ENCODE peak calls at places on chromosomes 16 and 17, in ten cellular contexts. D is right lobe of liver; N is lung; M is nephron progenitor cell; W is A673; B is CD4-positive, alpha-beta T cell; K is natural killer cell; J is foreskin keratinocyte; F is MCF 10A; O is endothelial cell. I is an unnamed sample.

GRCh38 chr17:61314368-61315078 is 85.1 kb upstream of the TBX2 start:
- DNase-seq in N (peak; percentile 49), B (no peak), W (no peak), D (no peak), K (no peak), F (peak; percentile 43), J (peak; percentile 46), O (no peak), M (no peak), I (no peak)

GRCh38 chr17:74919440-74920305 is 3.4 kb downstream of the USH1G start:
- DNase-seq in M (peak; percentile 43), B (no peak), D (no peak), J (no peak), K (no peak), W (no peak), F (no peak), N (no peak), O (peak; percentile 40), I (no peak)

GRCh38 chr17:17826340-17826708 is 10.5 kb downstream of the SREBF1 start:
- DNase-seq in W (no peak), M (no peak), K (no peak), J (no peak), N (no peak), O (no peak), F (no peak), B (no peak), D (no peak), I (no peak)

GRCh38 chr17:55814377-55814776 is 63.5 kb downstream of the PCTP start:
- DNase-seq in O (no peak), K (no peak), B (no peak), N (no peak), J (no peak), D (peak; percentile 65), F (peak; percentile 56), M (no peak), W (no peak), I (no peak)

GRCh38 chr16:87816507-87817100 is 50.8 kb upstream of the KLHDC4 start:
- DNase-seq in F (no peak), D (no peak), O (no peak), W (no peak), J (no peak), B (no peak), M (no peak), N (no peak), K (no peak), I (no peak)

GRCh38 chr16:11585460-11586374 is 1.0 kb downstream of the LITAF start:
- DNase-seq in N (no peak), B (peak; percentile 22), K (peak; percentile 48), D (peak; percentile 68), O (no peak), M (no peak), J (no peak), W (no peak), F (peak; percentile 34), I (no peak)

GRCh38 chr17:80877829-80878303 is 113.8 kb upstream of the CHMP6 start:
- DNase-seq in B (no peak), J (no peak), F (no peak), K (no peak), D (no peak), M (no peak), N (no peak), O (no peak), W (no peak), I (no peak)

GRCh38 chr16:57245472-57246113 is 534 bp downstream of the ARL2BP start:
- DNase-seq in K (no peak), F (no peak), N (peak; percentile 54), M (no peak), J (no peak), W (no peak), O (peak; percentile 18), B (no peak), D (peak; percentile 76), I (no peak)

GRCh38 chr17:21202512-21202911 is 11.4 kb downstream of the TMEM11 start:
- DNase-seq in F (no peak), M (no peak), B (no peak), K (no peak), W (no peak), O (no peak), N (no peak), D (no peak), J (no peak), I (no peak)

GRCh38 chr17:76461765-76462555 is 5.4 kb upstream of the AANAT start:
- DNase-seq in B (no peak), N (no peak), M (no peak), O (no peak), K (no peak), F (no peak), J (no peak), W (no peak), D (no peak), I (no peak)

GRCh38 chr17:73706428-73706827 is 62.2 kb upstream of the SDK2 start:
- DNase-seq in K (no peak), F (no peak), D (no peak), B (no peak), M (no peak), N (no peak), O (no peak), W (no peak), J (no peak), I (no peak)

DNA sequence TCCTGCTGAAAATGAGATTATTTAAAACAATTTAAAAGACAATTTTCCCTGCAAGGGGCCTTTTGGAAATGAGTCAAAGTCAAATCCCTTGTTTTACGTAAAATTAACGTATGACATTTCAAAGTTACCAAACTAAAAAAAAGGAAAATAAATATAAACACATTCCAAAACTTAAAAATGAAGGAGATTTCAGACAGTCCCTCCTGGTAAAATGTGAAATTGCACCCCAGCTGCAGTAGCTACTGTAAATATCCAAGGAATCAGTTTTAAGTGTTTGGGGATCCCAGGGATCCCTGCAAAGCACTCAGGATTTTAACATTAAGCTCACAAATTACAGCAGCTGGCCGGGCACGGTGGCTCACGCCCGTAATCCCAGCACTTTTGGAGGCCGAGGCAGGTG is 63.3 kb downstream of the NXN start:
- DNase-seq in F (no peak), K (no peak), N (no peak), W (no peak), M (no peak), B (no peak), O (no peak), D (no peak), J (no peak), I (no peak)
- TF ChIP-seq CTCF in F (peak; percentile 13), K (no peak), N (no peak), W (no peak), M (no peak), B (no peak), O (peak; percentile 37), D (no peak), J (peak; percentile 43), I (peak; percentile 31)

DNA sequence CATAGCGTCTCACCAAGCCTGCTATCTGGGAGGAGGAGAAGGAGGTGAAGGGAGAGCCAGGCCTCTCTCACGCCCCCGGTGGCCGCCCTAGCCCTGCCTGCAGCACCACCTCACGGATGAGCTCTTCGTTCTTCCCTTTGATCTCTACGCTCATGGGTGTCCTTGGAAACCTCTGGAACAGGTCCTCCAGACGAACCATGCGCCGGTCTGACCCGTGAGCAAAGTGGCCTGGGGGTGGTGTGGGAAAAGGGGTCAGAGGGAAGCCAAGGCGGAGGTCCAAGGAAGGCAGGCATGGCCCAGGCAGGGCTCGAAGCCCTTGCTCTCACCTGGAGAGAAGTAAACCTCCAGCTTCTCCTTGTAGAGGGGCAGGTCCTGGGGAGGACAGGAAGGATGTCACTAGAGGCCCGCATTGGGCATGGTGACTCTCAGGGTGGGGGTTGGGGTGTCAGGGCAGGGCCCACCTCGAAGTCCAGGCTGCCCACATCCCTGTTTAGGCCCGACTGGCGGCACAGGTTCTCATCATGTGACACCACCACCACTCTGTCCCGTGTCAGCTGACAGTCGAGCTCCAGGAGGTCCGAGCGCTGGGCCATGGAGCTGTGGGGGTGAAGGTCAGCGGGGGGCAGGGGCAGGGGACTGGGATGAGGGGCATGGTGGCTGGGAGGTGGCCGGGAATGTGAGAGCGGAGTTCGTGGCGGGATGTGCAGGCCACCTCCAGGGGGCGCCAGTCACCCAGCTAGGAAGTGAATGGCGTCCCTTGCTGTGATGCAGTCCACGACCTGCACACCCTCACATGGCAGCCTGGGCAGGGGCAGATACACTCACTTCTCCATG is 923 bp downstream of the GDPD3 start:
- DNase-seq in N (no peak), O (peak; percentile 75), M (peak; percentile 65), K (peak; percentile 37), F (peak; percentile 79), D (peak; percentile 67), W (peak; percentile 77), B (peak; percentile 46), J (no peak), I (no peak)
- TF ChIP-seq CTCF in N (peak; percentile 1), O (peak; percentile 75), M (peak; percentile 53), K (peak; percentile 45), F (peak; percentile 86), D (peak; percentile 55), W (peak; percentile 80), B (peak; percentile 71), J (peak; percentile 76), I (peak; percentile 58)

GRCh38 chr16:27476240-27476639 is 73.5 kb downstream of the GTF3C1 start:
- DNase-seq in J (no peak), O (no peak), M (no peak), W (no peak), K (no peak), B (no peak), N (no peak), D (no peak), F (no peak), I (no peak)
- TF ChIP-seq CTCF in J (no peak), O (no peak), M (no peak), W (no peak), K (no peak), B (no peak), N (no peak), D (no peak), F (no peak), I (no peak)

GRCh38 chr17:8013731-8014557 is 11.5 kb downstream of the GUCY2D start:
- DNase-seq in D (no peak), O (no peak), B (no peak), K (no peak), F (no peak), W (no peak), M (no peak), N (no peak), J (no peak), I (no peak)

GRCh38 chr17:8012996-8013640 is 10.7 kb downstream of the GUCY2D start:
- DNase-seq in N (no peak), O (no peak), W (no peak), J (no peak), K (no peak), D (no peak), B (no peak), F (no peak), M (no peak), I (no peak)

GRCh38 chr17:8015957-8016631 is 13.7 kb downstream of the GUCY2D start:
- DNase-seq in J (no peak), O (peak; percentile 38), B (no peak), N (peak; percentile 60), K (no peak), M (peak; percentile 67), D (no peak), W (no peak), F (no peak), I (no peak)

GRCh38 chr17:8015236-8015956 is 13.0 kb downstream of the GUCY2D start:
- DNase-seq in J (no peak), W (no peak), B (no peak), F (no peak), O (no peak), K (no peak), M (no peak), D (no peak), N (no peak), I (no peak)

DNA sequence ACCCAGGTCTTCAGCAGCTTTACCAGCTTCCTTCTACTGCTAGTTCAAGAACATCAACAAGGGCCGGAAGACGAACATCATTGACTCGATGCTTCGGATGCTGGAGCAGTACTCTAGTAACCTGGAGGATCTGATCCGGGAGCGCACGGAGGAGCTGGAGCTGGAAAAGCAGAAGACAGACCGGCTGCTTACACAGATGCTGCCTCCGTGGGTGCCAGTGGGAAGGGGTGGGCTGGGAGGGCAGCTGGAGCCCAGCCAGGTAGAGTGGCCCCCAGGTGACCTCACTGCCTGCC is 12.1 kb downstream of the GUCY2D start:
- DNase-seq in B (no peak), W (no peak), D (no peak), N (no peak), F (no peak), M (no peak), O (no peak), J (no peak), K (no peak), I (no peak)
- TF ChIP-seq CTCF in B (no peak), W (no peak), D (no peak), N (no peak), F (no peak), M (no peak), O (no peak), J (no peak), K (no peak), I (no peak)

I was measured in progenitor cell of endocrine pancreas.